ENCODE peak calls at places on chromosomes 3 and 15, in seven cellular contexts. U is HL-60, C is GM12865, H is K562, O is choroid plexus epithelial cell, Y is astrocyte of the spinal cord, J is lower lobe of right lung. G is an unnamed sample.

GRCh38 chr3:127959873-127960272 is 44.8 kb downstream of the KBTBD12 start:
- DNase-seq in U (peak; percentile 48), C (peak; percentile 40), H (peak; percentile 33), O (peak; percentile 70), Y (peak; percentile 40), J (no peak), G (no peak)

GRCh38 chr15:28952666-28953491 is 67.1 kb downstream of the APBA2 start:
- DNase-seq in U (no peak), C (no peak), H (no peak), O (peak; percentile 57), Y (no peak), J (no peak), G (no peak)

GRCh38 chr15:62625421-62626033 is 417.0 kb upstream of the TPM1 start:
- DNase-seq in U (no peak), C (no peak), H (no peak), O (no peak), Y (no peak), J (no peak), G (no peak)

GRCh38 chr15:25775317-25775912 is 87.7 kb downstream of the ATP10A start:
- DNase-seq in U (no peak), C (peak; percentile 31), H (no peak), O (peak; percentile 16), Y (peak; percentile 80), J (no peak), G (no peak)

GRCh38 chr15:91264651-91265351 is 164.7 kb downstream of the SV2B start:
- DNase-seq in U (peak; percentile 91), C (no peak), H (no peak), O (no peak), Y (no peak), J (no peak), G (no peak)

GRCh38 chr15:67085237-67085817 is 19.9 kb downstream of the SMAD3 start:
- DNase-seq in U (peak; percentile 66), C (peak; percentile 89), H (no peak), O (no peak), Y (no peak), J (no peak), G (no peak)

GRCh38 chr3:47007482-47008257 is 28.2 kb downstream of the NBEAL2 start:
- DNase-seq in U (no peak), C (no peak), H (no peak), O (no peak), Y (no peak), J (no peak), G (no peak)

GRCh38 chr15:55649058-55649423 is 60.9 kb upstream of the PYGO1 start:
- DNase-seq in U (no peak), C (no peak), H (no peak), O (peak; percentile 70), Y (peak; percentile 67), J (no peak), G (no peak)

GRCh38 chr15:82539690-82540054 is 585 bp downstream of the RPS17 start:
- DNase-seq in U (no peak), C (no peak), H (peak; percentile 16), O (peak; percentile 14), Y (no peak), J (no peak), G (no peak)

GRCh38 chr15:93497256-93497655 is 408.2 kb upstream of the RGMA start:
- DNase-seq in U (no peak), C (no peak), H (no peak), O (no peak), Y (no peak), J (no peak), G (peak; percentile 17)

GRCh38 chr3:61936344-61936937 is 375.1 kb downstream of the PTPRG start:
- DNase-seq in U (no peak), C (peak; percentile 43), H (peak; percentile 18), O (peak; percentile 59), Y (no peak), J (no peak), G (peak; percentile 6)

GRCh38 chr15:100030586-100031249 is 297.5 kb upstream of the LYSMD4 start:
- DNase-seq in U (no peak), C (no peak), H (no peak), O (peak; percentile 57), Y (peak; percentile 51), J (no peak), G (no peak)

GRCh38 chr3:159764211-159765024 is 224.2 kb upstream of the IL12A start:
- DNase-seq in U (no peak), C (peak; percentile 25), H (no peak), O (peak; percentile 82), Y (peak; percentile 80), J (peak; percentile 69), G (no peak)

GRCh38 chr15:26294062-26294689 is 431.0 kb upstream of the ATP10A start:
- DNase-seq in U (no peak), C (no peak), H (no peak), O (no peak), Y (no peak), J (no peak), G (no peak)

GRCh38 chr3:64456674-64457073 is 231.1 kb downstream of the ADAMTS9 start:
- DNase-seq in U (no peak), C (no peak), H (no peak), O (peak; percentile 34), Y (no peak), J (no peak), G (no peak)

GRCh38 chr15:57319226-57319918 is 56.9 kb upstream of the CGNL1 start:
- DNase-seq in U (no peak), C (no peak), H (no peak), O (no peak), Y (no peak), J (no peak), G (no peak)

GRCh38 chr15:89627256-89627970 is 27.9 kb downstream of the KIF7 start:
- DNase-seq in U (no peak), C (no peak), H (no peak), O (no peak), Y (no peak), J (no peak), G (no peak)

GRCh38 chr3:192726386-192726785 is 955 bp downstream of the FGF12 start:
- DNase-seq in U (no peak), C (no peak), H (no peak), O (no peak), Y (no peak), J (no peak), G (no peak)

GRCh38 chr15:34336947-34337556 is 529 bp downstream of the SLC12A6 start:
- DNase-seq in U (no peak), C (peak; percentile 63), H (no peak), O (peak; percentile 7), Y (no peak), J (no peak), G (no peak)

GRCh38 chr15:34337557-34338306 is at the start of gene SLC12A6:
- DNase-seq in U (peak; percentile 95), C (peak; percentile 94), H (peak; percentile 94), O (peak; percentile 92), Y (peak; percentile 90), J (peak; percentile 95), G (peak; percentile 54)

GRCh38 chr15:34334676-34335075 is 2.9 kb downstream of the SLC12A6 start:
- DNase-seq in U (no peak), C (no peak), H (no peak), O (no peak), Y (no peak), J (no peak), G (no peak)

GRCh38 chr15:34335176-34335575 is 2.4 kb downstream of the SLC12A6 start:
- DNase-seq in U (peak; percentile 61), C (peak; percentile 60), H (no peak), O (peak; percentile 57), Y (no peak), J (no peak), G (no peak)

DNA sequence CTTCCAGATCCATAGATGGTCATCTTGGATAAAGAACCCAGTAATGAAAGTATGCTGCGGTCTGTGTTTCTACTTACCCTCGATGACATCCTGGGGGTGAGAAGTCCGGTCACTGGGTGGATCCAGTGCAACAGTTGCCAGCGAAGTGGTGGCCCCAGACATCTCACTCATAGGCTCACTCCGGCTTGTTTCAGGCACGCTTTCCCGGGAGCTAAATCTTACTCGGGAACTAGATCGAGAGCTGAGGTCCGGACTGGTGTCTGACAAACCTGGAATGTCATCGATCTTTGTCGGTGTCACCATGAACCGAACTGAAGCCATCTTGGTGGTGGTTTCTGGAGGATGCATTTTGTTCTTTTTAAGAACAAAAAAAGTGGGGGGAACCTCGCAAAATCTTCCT is 1.2 kb downstream of the SLC12A6 start:
- DNase-seq in U (no peak), C (peak; percentile 76), H (no peak), O (no peak), Y (no peak), J (peak; percentile 56), G (no peak)
- H3K4me3 ChIP-seq in U (peak overlapping the region; percentile 25), C (peak overlapping the region; percentile 70), H (no peak overlapping the region), O (peak overlapping the region; percentile 7), Y (no peak overlapping the region), J (peak overlapping the region; percentile 67), G (no peak overlapping the region)

GRCh38 chr3:113534365-113534764 is 2.0 kb downstream of the SIDT1 start:
- DNase-seq in U (no peak), C (peak; percentile 45), H (no peak), O (no peak), Y (no peak), J (no peak), G (no peak)
- H3K4me3 ChIP-seq in U (no peak overlapping the region), C (peak overlapping the region; percentile 82), H (no peak overlapping the region), O (no peak overlapping the region), Y (no peak overlapping the region), J (peak overlapping the region; percentile 70), G (no peak overlapping the region)

DNA sequence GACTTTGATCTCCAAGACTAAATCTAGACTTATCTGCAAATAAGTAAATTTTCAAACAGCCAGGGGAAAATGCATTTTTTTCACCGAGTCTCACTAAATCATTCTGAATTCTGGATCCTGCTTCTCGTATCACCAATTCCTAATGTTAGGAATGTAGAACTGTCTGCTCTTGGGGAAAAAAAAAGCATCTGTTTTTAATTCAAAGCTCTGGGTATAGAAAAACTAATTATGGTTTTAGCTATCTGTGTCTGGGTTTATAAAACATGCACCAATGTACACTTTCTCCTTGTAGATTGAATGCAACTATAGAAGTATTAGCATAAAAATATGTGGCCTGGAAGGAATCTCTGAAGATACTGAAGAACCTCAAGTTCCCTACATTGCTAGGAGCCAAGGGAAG is 4.8 kb upstream of the CDAN1 start:
- DNase-seq in U (no peak), C (no peak), H (no peak), O (no peak), Y (no peak), J (no peak), G (no peak)
- H3K4me3 ChIP-seq in U (no peak overlapping the region), C (no peak overlapping the region), H (no peak overlapping the region), O (no peak overlapping the region), Y (no peak overlapping the region), J (no peak overlapping the region), G (no peak overlapping the region)

GRCh38 chr3:133746722-133747086 is 511 bp downstream of the TF start:
- DNase-seq in U (no peak), C (no peak), H (no peak), O (no peak), Y (no peak), J (no peak), G (no peak)
- H3K4me3 ChIP-seq in U (no peak overlapping the region), C (no peak overlapping the region), H (no peak overlapping the region), O (no peak overlapping the region), Y (no peak overlapping the region), J (no peak overlapping the region), G (no peak overlapping the region)

G was measured in Jurkat, Clone E6-1.